ENCODE peak calls at places on chromosomes 1 and 21, in ten cellular contexts. W is WTC11, F is chondrocyte, C is OCI-LY7, Q is BE2C, J is fibroblast of the aortic adventitia, V is body of pancreas, O is stomach, K is astrocyte of the spinal cord, H is left ventricle myocardium inferior. Y is an unnamed sample.

GRCh38 chr1:17599301-17600300 is 60.1 kb downstream of the ARHGEF10L start:
- DNase-seq in V (no peak), H (no peak), F (no peak), C (no peak), Q (no peak), W (no peak), J (no peak), K (no peak), O (no peak), Y (no peak)

GRCh38 chr1:159869173-159869572 is 6.7 kb upstream of the VSIG8 start:
- DNase-seq in F (no peak), K (peak), W (no peak), H (no peak), O (no peak), V (no peak), J (peak), Q (no peak), C (no peak), Y (no peak)

GRCh38 chr1:17233675-17234074 is 15.2 kb upstream of the PADI3 start:
- DNase-seq in O (peak), Q (peak), C (no peak), H (peak), K (peak), W (no peak), V (peak), F (no peak), J (peak), Y (no peak)

GRCh38 chr1:77874804-77875445 is 13.5 kb upstream of the NEXN start:
- DNase-seq in C (no peak), J (peak), H (no peak), Q (no peak), F (no peak), O (no peak), V (no peak), W (no peak), K (peak), Y (no peak)

GRCh38 chr1:38073926-38074677 is 27.5 kb upstream of the POU3F1 start:
- DNase-seq in V (no peak), C (no peak), K (no peak), J (no peak), W (no peak), O (no peak), Q (no peak), F (peak), H (no peak), Y (no peak)

GRCh38 chr1:224067621-224068457 is 46.1 kb upstream of the FBXO28 start:
- DNase-seq in W (no peak), J (peak), C (no peak), K (peak), V (no peak), Q (no peak), O (no peak), H (no peak), F (no peak), Y (no peak)

GRCh38 chr1:166588741-166589140 is 250.5 kb upstream of the POGK start:
- DNase-seq in H (no peak), Q (no peak), C (no peak), J (no peak), F (no peak), V (no peak), K (peak), O (no peak), W (no peak), Y (no peak)

GRCh38 chr21:36065497-36066036 is 4.3 kb upstream of the CBR1 start:
- DNase-seq in W (no peak), F (no peak), J (peak), V (peak), Q (no peak), K (peak), O (no peak), H (no peak), C (no peak), Y (no peak)

GRCh38 chr1:174956086-174956485 is 43.7 kb upstream of the CACYBP start:
- DNase-seq in W (no peak), K (no peak), J (no peak), C (peak), Q (no peak), F (no peak), V (no peak), H (no peak), O (no peak), Y (no peak)

GRCh38 chr21:33373451-33373850 is 29.8 kb upstream of the IFNGR2 start:
- DNase-seq in Q (no peak), J (no peak), K (no peak), W (no peak), C (no peak), V (no peak), H (no peak), O (no peak), F (no peak), Y (no peak)

GRCh38 chr1:170318736-170319135 is 173.0 kb downstream of the NTMT2 start:
- DNase-seq in J (peak), C (no peak), O (no peak), Q (no peak), K (no peak), V (no peak), F (no peak), W (no peak), H (no peak), Y (no peak)

GRCh38 chr1:8197493-8198282 is 120.2 kb upstream of the SLC45A1 start:
- DNase-seq in F (peak), K (peak), C (no peak), V (peak), O (peak), Q (no peak), H (peak), W (no peak), J (peak), Y (no peak)

GRCh38 chr1:109769335-109770078 is 5.8 kb upstream of the EPS8L3 start:
- DNase-seq in Q (no peak), O (peak), C (no peak), F (peak), V (no peak), H (peak), K (peak), J (peak), W (peak), Y (no peak)

GRCh38 chr1:47591801-47592200 is 154.0 kb downstream of the FOXD2 start:
- DNase-seq in J (no peak), Q (no peak), H (no peak), C (no peak), W (no peak), O (no peak), F (no peak), K (no peak), V (no peak), Y (no peak)

GRCh38 chr1:234533975-234534876 is 55.2 kb upstream of the TARBP1 start:
- DNase-seq in Q (peak), C (no peak), F (no peak), K (peak), H (peak), O (peak), J (peak), V (peak), W (no peak), Y (no peak)

GRCh38 chr1:1430114-1430982 is 5.1 kb upstream of the VWA1 start:
- DNase-seq in Q (peak), V (peak), O (peak), W (peak), C (no peak), K (peak), J (peak), H (peak), F (peak), Y (peak)

GRCh38 chr1:15028117-15028516 is 125.4 kb upstream of the TMEM51 start:
- DNase-seq in K (peak), W (no peak), O (no peak), J (peak), F (no peak), Q (no peak), C (no peak), V (peak), H (peak), Y (peak)

GRCh38 chr1:229156819-229157218 is 114.1 kb upstream of the RAB4A start:
- DNase-seq in J (peak), F (no peak), V (peak), C (no peak), Q (peak), H (no peak), K (no peak), O (no peak), W (peak), Y (no peak)

GRCh38 chr21:34900376-34900775 is 148.7 kb downstream of the RUNX1 start:
- DNase-seq in H (no peak), J (no peak), F (no peak), O (no peak), C (no peak), W (no peak), V (no peak), K (peak), Q (no peak), Y (no peak)

GRCh38 chr1:34529935-34530859 is 224.7 kb upstream of the GJB5 start:
- DNase-seq in K (no peak), O (no peak), C (no peak), J (no peak), H (no peak), W (no peak), F (no peak), Q (no peak), V (no peak), Y (peak)

GRCh38 chr1:15584489-15585363 is at the start of gene AGMAT:
- DNase-seq in W (peak), V (peak), Q (peak), H (peak), C (peak), J (no peak), K (no peak), F (no peak), O (peak), Y (peak)

GRCh38 chr1:230056098-230056497 is 10.9 kb upstream of the GALNT2 start:
- DNase-seq in O (no peak), C (no peak), F (no peak), W (no peak), J (no peak), Q (no peak), H (no peak), K (no peak), V (peak), Y (no peak)

GRCh38 chr21:35225573-35225972 is 176.5 kb upstream of the RUNX1 start:
- DNase-seq in F (no peak), K (no peak), C (no peak), V (no peak), Q (no peak), J (no peak), O (no peak), H (no peak), W (no peak), Y (no peak)

GRCh38 chr1:10306435-10306834 is 92.4 kb upstream of the PGD start:
- DNase-seq in O (no peak), J (no peak), W (no peak), H (no peak), V (no peak), C (no peak), F (no peak), K (no peak), Q (no peak), Y (no peak)

GRCh38 chr21:21714396-21714795 is 716.2 kb downstream of the NCAM2 start:
- DNase-seq in K (peak), O (no peak), J (peak), H (no peak), C (no peak), Q (no peak), W (no peak), F (no peak), V (no peak), Y (no peak)

GRCh38 chr1:113804421-113805255 is 7.6 kb downstream of the RSBN1 start:
- DNase-seq in V (peak), O (no peak), W (no peak), K (peak), Q (peak), F (no peak), H (no peak), C (no peak), J (peak), Y (no peak)

GRCh38 chr1:16013220-16013907 is 4.5 kb downstream of the HSPB7 start:
- DNase-seq in W (peak), Q (peak), F (peak), H (peak), V (peak), J (peak), C (no peak), K (peak), O (peak), Y (peak)

GRCh38 chr21:46097826-46098286 is at the start of gene COL6A2:
- DNase-seq in V (peak), C (no peak), Q (peak), W (peak), F (peak), J (peak), K (peak), O (peak), H (peak), Y (peak)

GRCh38 chr1:178818416-178818815 is 52.5 kb downstream of the ANGPTL1 start:
- DNase-seq in J (peak), K (peak), C (no peak), O (no peak), Q (no peak), H (no peak), W (no peak), V (no peak), F (no peak), Y (no peak)

GRCh38 chr1:20590313-20590777 is 1.4 kb downstream of the CDA start:
- DNase-seq in V (peak), H (no peak), K (no peak), Q (no peak), C (no peak), O (no peak), F (no peak), W (no peak), J (peak), Y (no peak)

GRCh38 chr1:1360511-1361169 is 2.3 kb upstream of the MXRA8 start:
- DNase-seq in C (no peak), V (no peak), J (peak), W (peak), K (peak), F (no peak), H (peak), O (no peak), Q (peak), Y (peak)

GRCh38 chr1:168362991-168363390 is 82.3 kb downstream of the TBX19 start:
- DNase-seq in J (no peak), V (no peak), Q (no peak), F (no peak), H (no peak), W (no peak), K (no peak), C (no peak), O (no peak), Y (no peak)

GRCh38 chr1:236673284-236673919 is 12.9 kb upstream of the ACTN2 start:
- DNase-seq in V (no peak), C (no peak), F (no peak), Q (no peak), K (no peak), W (no peak), H (no peak), O (no peak), J (peak), Y (no peak)

GRCh38 chr1:49340576-49340975 is 563.9 kb upstream of the BEND5 start:
- DNase-seq in W (no peak), C (no peak), O (no peak), H (no peak), Q (no peak), F (no peak), J (no peak), V (no peak), K (no peak), Y (no peak)

GRCh38 chr1:6260961-6261614 is at the start of gene GPR153:
- DNase-seq in W (no peak), H (peak), K (peak), O (peak), C (no peak), Q (no peak), J (no peak), V (peak), F (no peak), Y (peak)

GRCh38 chr1:18120638-18121037 is 13.0 kb downstream of the IGSF21 start:
- DNase-seq in C (no peak), V (no peak), Q (no peak), J (no peak), K (no peak), F (no peak), W (no peak), O (no peak), H (no peak), Y (no peak)

GRCh38 chr1:87885263-87885662 is 556.6 kb downstream of the LMO4 start:
- DNase-seq in F (no peak), W (no peak), C (no peak), Q (no peak), V (no peak), O (no peak), K (no peak), H (no peak), J (no peak), Y (no peak)

GRCh38 chr1:51220548-51220947 is 15.5 kb upstream of the RNF11 start:
- DNase-seq in C (no peak), V (no peak), W (no peak), Q (no peak), J (no peak), F (no peak), O (no peak), K (no peak), H (no peak), Y (no peak)

GRCh38 chr1:218660678-218661053 is 315.5 kb downstream of the TGFB2 start:
- DNase-seq in O (no peak), J (peak), W (no peak), Q (no peak), F (no peak), C (no peak), V (no peak), K (peak), H (no peak), Y (no peak)

GRCh38 chr1:218658294-218658693 is 313.2 kb downstream of the TGFB2 start:
- DNase-seq in J (peak), O (no peak), Q (no peak), C (no peak), V (no peak), W (no peak), H (no peak), K (peak), F (no peak), Y (no peak)

GRCh38 chr1:218661411-218661810 is 316.3 kb downstream of the TGFB2 start:
- DNase-seq in H (no peak), O (no peak), J (no peak), Q (no peak), C (no peak), K (no peak), W (no peak), F (no peak), V (no peak), Y (no peak)

GRCh38 chr1:218658899-218659298 is 313.8 kb downstream of the TGFB2 start:
- DNase-seq in C (no peak), O (no peak), W (no peak), Q (no peak), K (peak), H (no peak), V (no peak), J (peak), F (no peak), Y (no peak)

GRCh38 chr1:218659911-218660677 is 315.0 kb downstream of the TGFB2 start:
- DNase-seq in J (peak), K (no peak), F (no peak), H (no peak), V (no peak), C (no peak), W (no peak), Q (no peak), O (no peak), Y (no peak)
- TF ChIP-seq CTCF in J (no peak), K (no peak), F (no peak), H (no peak), V (no peak), C (no peak), W (no peak), Q (no peak), O (no peak), Y (no peak)

DNA sequence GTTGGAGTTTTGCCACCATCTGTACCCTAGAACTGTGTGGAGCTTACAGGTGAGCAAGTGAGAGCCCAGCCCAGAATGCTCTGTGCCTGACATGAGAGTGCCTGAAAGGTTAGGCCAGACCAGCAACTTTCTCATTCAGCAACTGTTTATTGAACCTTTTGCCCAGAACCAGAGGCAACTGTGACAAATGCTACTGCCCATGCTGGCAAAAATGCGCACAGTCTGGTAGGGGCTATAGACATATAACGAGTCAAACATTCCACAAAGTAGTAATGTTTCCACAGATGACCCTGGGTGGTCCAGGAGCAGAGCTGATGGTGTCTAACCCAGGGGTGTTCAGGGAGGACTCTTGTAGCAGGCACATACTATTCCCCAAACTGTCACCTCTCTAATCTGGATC is 56.0 kb upstream of the GCLM start:
- DNase-seq in Q (no peak), V (no peak), W (no peak), J (no peak), K (no peak), H (no peak), O (no peak), C (no peak), F (no peak), Y (no peak)
- TF ChIP-seq CTCF in Q (no peak), V (no peak), W (no peak), J (no peak), K (no peak), H (no peak), O (no peak), C (no peak), F (no peak), Y (no peak)

GRCh38 chr1:226676381-226676780 is 62.7 kb downstream of the ITPKB start:
- DNase-seq in Q (no peak), C (peak), W (no peak), F (no peak), V (no peak), O (no peak), H (no peak), J (peak), K (no peak), Y (no peak)

GRCh38 chr1:226674892-226675719 is 64.0 kb downstream of the ITPKB start:
- DNase-seq in W (no peak), J (no peak), V (peak), K (no peak), F (no peak), C (peak), Q (no peak), O (peak), H (peak), Y (no peak)

GRCh38 chr1:226678251-226678650 is 60.8 kb downstream of the ITPKB start:
- DNase-seq in C (no peak), Q (no peak), F (no peak), V (no peak), J (no peak), K (no peak), H (no peak), O (no peak), W (no peak), Y (no peak)

GRCh38 chr1:226677121-226678020 is 61.7 kb downstream of the ITPKB start:
- DNase-seq in O (peak), C (peak), H (peak), W (no peak), J (peak), K (peak), V (peak), F (no peak), Q (no peak), Y (no peak)

DNA sequence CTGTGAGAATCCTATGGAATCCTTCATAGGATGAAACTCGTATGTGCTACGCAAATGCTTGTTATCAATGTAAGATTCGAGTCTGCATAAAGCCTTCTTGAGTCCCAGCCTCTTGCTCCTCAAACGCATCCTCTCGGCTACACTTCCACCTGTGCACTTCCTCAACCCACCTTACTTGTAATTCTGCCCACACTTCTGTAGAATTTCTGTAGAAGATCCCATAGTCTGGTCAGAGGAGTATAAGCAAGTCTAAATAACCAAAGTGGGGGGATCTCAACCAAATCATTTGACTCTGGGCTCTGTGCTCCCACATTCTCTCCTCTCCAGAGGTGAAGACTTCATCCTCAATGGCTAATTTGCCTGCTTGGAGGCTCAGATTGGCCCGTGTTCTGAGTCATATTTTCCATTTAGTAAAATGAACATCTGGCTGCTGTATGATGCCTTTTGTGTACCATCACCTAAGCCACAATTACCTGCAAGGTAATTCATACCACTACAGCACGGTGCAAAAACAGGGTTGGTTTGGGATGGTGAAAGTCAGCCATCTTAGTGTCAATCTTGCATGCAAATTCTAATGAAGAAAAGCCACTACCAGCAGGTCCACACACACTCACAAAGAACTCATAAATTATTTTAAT is 63.2 kb downstream of the ITPKB start:
- DNase-seq in O (no peak), H (no peak), F (no peak), Q (no peak), W (no peak), C (peak), V (no peak), J (no peak), K (no peak), Y (no peak)
- TF ChIP-seq CTCF in O (no peak), H (no peak), F (no peak), Q (no peak), W (no peak), C (no peak), V (no peak), J (no peak), K (no peak), Y (no peak)

GRCh38 chr1:27934818-27935549 is at the start of gene SMPDL3B:
- DNase-seq in C (peak), Q (no peak), O (peak), F (no peak), V (peak), H (no peak), W (peak), K (no peak), J (no peak), Y (peak)
- TF ChIP-seq CTCF in C (no peak), Q (no peak), O (no peak), F (peak), V (peak), H (no peak), W (no peak), K (no peak), J (no peak), Y (no peak)